ENCODE peak calls at places on chromosome 9, in six cellular contexts. One of them, this sample, is unnamed.

GRCh38 chr9:16535555-16535954 is 334.9 kb downstream of the BNC2 start:
- DNase-seq in kidney: no peak
- DNase-seq in fibroblast of lung: no peak
- DNase-seq in WTC11: no peak
- DNase-seq in GM20000: no peak
- DNase-seq in CD4-positive, alpha-beta T cell: no peak
- DNase-seq in this sample: no peak

GRCh38 chr9:21160178-21160577 is 6.3 kb downstream of the IFNA21 start:
- DNase-seq in kidney: no peak
- DNase-seq in fibroblast of lung: peak
- DNase-seq in WTC11: no peak
- DNase-seq in GM20000: peak
- DNase-seq in CD4-positive, alpha-beta T cell: no peak
- DNase-seq in this sample: no peak

GRCh38 chr9:72474676-72475075 is 46.7 kb upstream of the TMC1 start:
- DNase-seq in kidney: no peak
- DNase-seq in fibroblast of lung: peak
- DNase-seq in WTC11: no peak
- DNase-seq in GM20000: no peak
- DNase-seq in CD4-positive, alpha-beta T cell: no peak
- DNase-seq in this sample: no peak

GRCh38 chr9:251398-251797 is 36.7 kb downstream of the DOCK8 start:
- DNase-seq in kidney: no peak
- DNase-seq in fibroblast of lung: no peak
- DNase-seq in WTC11: no peak
- DNase-seq in GM20000: no peak
- DNase-seq in CD4-positive, alpha-beta T cell: no peak
- DNase-seq in this sample: no peak

GRCh38 chr9:12290166-12290869 is 402.9 kb upstream of the TYRP1 start:
- DNase-seq in kidney: peak
- DNase-seq in fibroblast of lung: no peak
- DNase-seq in WTC11: no peak
- DNase-seq in GM20000: no peak
- DNase-seq in CD4-positive, alpha-beta T cell: no peak
- DNase-seq in this sample: no peak

GRCh38 chr9:101462558-101462957 is 27.0 kb upstream of the ALDOB start:
- DNase-seq in kidney: no peak
- DNase-seq in fibroblast of lung: peak
- DNase-seq in WTC11: peak
- DNase-seq in GM20000: no peak
- DNase-seq in CD4-positive, alpha-beta T cell: no peak
- DNase-seq in this sample: no peak

GRCh38 chr9:107504585-107505455 is 15.3 kb upstream of the KLF4 start:
- DNase-seq in kidney: no peak
- DNase-seq in fibroblast of lung: peak
- DNase-seq in WTC11: no peak
- DNase-seq in GM20000: no peak
- DNase-seq in CD4-positive, alpha-beta T cell: no peak
- DNase-seq in this sample: no peak

GRCh38 chr9:114070188-114071103 is 7.7 kb downstream of the AMBP start:
- DNase-seq in kidney: no peak
- DNase-seq in fibroblast of lung: no peak
- DNase-seq in WTC11: no peak
- DNase-seq in GM20000: no peak
- DNase-seq in CD4-positive, alpha-beta T cell: no peak
- DNase-seq in this sample: no peak

GRCh38 chr9:37410969-37411785 is 11.3 kb upstream of the GRHPR start:
- DNase-seq in kidney: no peak
- DNase-seq in fibroblast of lung: no peak
- DNase-seq in WTC11: peak
- DNase-seq in GM20000: peak
- DNase-seq in CD4-positive, alpha-beta T cell: no peak
- DNase-seq in this sample: no peak

GRCh38 chr9:120741701-120742100 is 27.4 kb upstream of the MEGF9 start:
- DNase-seq in kidney: no peak
- DNase-seq in fibroblast of lung: no peak
- DNase-seq in WTC11: no peak
- DNase-seq in GM20000: no peak
- DNase-seq in CD4-positive, alpha-beta T cell: no peak
- DNase-seq in this sample: no peak

GRCh38 chr9:135973276-135974219 is 12.4 kb upstream of the UBAC1 start:
- DNase-seq in kidney: no peak
- DNase-seq in fibroblast of lung: no peak
- DNase-seq in WTC11: no peak
- DNase-seq in GM20000: no peak
- DNase-seq in CD4-positive, alpha-beta T cell: no peak
- DNase-seq in this sample: no peak

GRCh38 chr9:76516350-76516749 is 57.4 kb downstream of the GCNT1 start:
- DNase-seq in kidney: no peak
- DNase-seq in fibroblast of lung: no peak
- DNase-seq in WTC11: no peak
- DNase-seq in GM20000: no peak
- DNase-seq in CD4-positive, alpha-beta T cell: no peak
- DNase-seq in this sample: no peak

DNA sequence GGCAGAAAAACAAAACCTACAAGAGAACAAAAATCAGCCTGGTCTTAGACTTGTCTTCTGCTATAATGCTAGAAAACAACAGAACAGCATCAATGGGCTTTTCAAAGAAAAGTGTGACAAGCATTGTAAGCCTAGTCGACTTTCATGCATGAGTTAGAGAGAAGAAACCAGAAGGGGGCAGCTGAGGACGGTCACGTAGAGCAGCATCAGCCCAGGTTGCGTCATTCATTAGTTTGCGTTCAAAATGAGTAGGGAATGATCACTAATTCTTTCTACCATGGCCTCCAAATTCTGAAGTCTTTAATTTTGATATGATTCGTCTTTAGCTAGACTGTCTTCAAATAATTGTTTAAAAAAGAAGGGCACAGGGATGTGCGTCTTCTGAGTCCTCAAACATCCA is 4.7 kb upstream of the ISCA1 start:
- DNase-seq in kidney: no peak
- DNase-seq in fibroblast of lung: peak
- DNase-seq in WTC11: peak
- DNase-seq in GM20000: no peak
- DNase-seq in CD4-positive, alpha-beta T cell: no peak
- DNase-seq in this sample: no peak
- TF ChIP-seq CTCF in kidney: no peak
- TF ChIP-seq CTCF in fibroblast of lung: peak
- TF ChIP-seq CTCF in WTC11: no peak
- TF ChIP-seq CTCF in GM20000: no peak
- TF ChIP-seq CTCF in CD4-positive, alpha-beta T cell: no peak
- TF ChIP-seq CTCF in this sample: peak

DNA sequence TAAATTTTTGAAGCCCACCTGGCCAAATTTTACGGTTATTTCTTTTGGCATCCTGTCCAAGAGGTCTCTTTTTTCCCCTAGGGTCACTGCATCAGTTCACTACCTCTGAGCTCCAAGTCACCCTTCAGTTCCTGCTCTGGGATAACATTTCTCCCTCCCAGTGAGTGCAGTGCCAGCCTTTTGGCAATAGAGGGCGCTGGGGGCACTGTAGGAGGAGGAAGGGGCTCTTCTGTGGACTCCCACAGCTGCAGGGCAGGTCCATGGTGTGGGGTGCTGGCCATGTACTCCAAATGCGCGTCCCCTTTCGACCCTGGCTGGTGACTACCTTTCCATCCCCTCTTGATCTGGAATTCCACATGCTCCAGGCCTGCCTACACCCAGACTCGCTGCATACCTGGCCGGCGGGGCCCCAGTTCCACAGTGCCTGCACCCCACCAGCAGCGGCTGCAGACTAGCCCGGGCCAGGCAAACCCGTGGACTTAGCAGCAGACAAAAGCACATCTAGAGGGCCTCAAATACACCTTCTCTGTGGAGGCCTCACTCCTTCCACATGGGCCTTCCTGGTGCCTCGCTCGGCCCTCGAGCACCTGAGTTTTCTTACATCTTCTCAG is 20.3 kb upstream of the NINJ1 start:
- DNase-seq in kidney: no peak
- DNase-seq in fibroblast of lung: no peak
- DNase-seq in WTC11: peak
- DNase-seq in GM20000: peak
- DNase-seq in CD4-positive, alpha-beta T cell: no peak
- DNase-seq in this sample: peak
- TF ChIP-seq CTCF in kidney: peak
- TF ChIP-seq CTCF in fibroblast of lung: peak
- TF ChIP-seq CTCF in WTC11: peak
- TF ChIP-seq CTCF in GM20000: peak
- TF ChIP-seq CTCF in CD4-positive, alpha-beta T cell: peak
- TF ChIP-seq CTCF in this sample: peak

GRCh38 chr9:88174324-88174723 is 36.0 kb upstream of the SPATA31C2 start:
- DNase-seq in kidney: no peak
- DNase-seq in fibroblast of lung: no peak
- DNase-seq in WTC11: no peak
- DNase-seq in GM20000: no peak
- DNase-seq in CD4-positive, alpha-beta T cell: no peak
- DNase-seq in this sample: no peak

GRCh38 chr9:88168564-88168963 is 30.3 kb upstream of the SPATA31C2 start:
- DNase-seq in kidney: no peak
- DNase-seq in fibroblast of lung: no peak
- DNase-seq in WTC11: no peak
- DNase-seq in GM20000: no peak
- DNase-seq in CD4-positive, alpha-beta T cell: no peak
- DNase-seq in this sample: no peak

GRCh38 chr9:88177343-88177742 is 39.1 kb upstream of the SPATA31C2 start:
- DNase-seq in kidney: no peak
- DNase-seq in fibroblast of lung: no peak
- DNase-seq in WTC11: no peak
- DNase-seq in GM20000: no peak
- DNase-seq in CD4-positive, alpha-beta T cell: no peak
- DNase-seq in this sample: no peak

GRCh38 chr9:88169700-88170099 is 31.4 kb upstream of the SPATA31C2 start:
- DNase-seq in kidney: no peak
- DNase-seq in fibroblast of lung: no peak
- DNase-seq in WTC11: no peak
- DNase-seq in GM20000: no peak
- DNase-seq in CD4-positive, alpha-beta T cell: no peak
- DNase-seq in this sample: no peak

GRCh38 chr9:88173378-88173999 is 35.2 kb upstream of the SPATA31C2 start:
- DNase-seq in kidney: no peak
- DNase-seq in fibroblast of lung: peak
- DNase-seq in WTC11: peak
- DNase-seq in GM20000: peak
- DNase-seq in CD4-positive, alpha-beta T cell: peak
- DNase-seq in this sample: no peak
- TF ChIP-seq CTCF in kidney: peak
- TF ChIP-seq CTCF in fibroblast of lung: peak
- TF ChIP-seq CTCF in WTC11: peak
- TF ChIP-seq CTCF in GM20000: peak
- TF ChIP-seq CTCF in CD4-positive, alpha-beta T cell: peak
- TF ChIP-seq CTCF in this sample: peak

GRCh38 chr9:126678989-126679388 is 65.3 kb downstream of the LMX1B start:
- DNase-seq in kidney: no peak
- DNase-seq in fibroblast of lung: no peak
- DNase-seq in WTC11: no peak
- DNase-seq in GM20000: no peak
- DNase-seq in CD4-positive, alpha-beta T cell: no peak
- DNase-seq in this sample: no peak

GRCh38 chr9:126676685-126677143 is 63.0 kb downstream of the LMX1B start:
- DNase-seq in kidney: peak
- DNase-seq in fibroblast of lung: no peak
- DNase-seq in WTC11: peak
- DNase-seq in GM20000: no peak
- DNase-seq in CD4-positive, alpha-beta T cell: no peak
- DNase-seq in this sample: peak

GRCh38 chr9:126675147-126675467 is 61.4 kb downstream of the LMX1B start:
- DNase-seq in kidney: no peak
- DNase-seq in fibroblast of lung: no peak
- DNase-seq in WTC11: no peak
- DNase-seq in GM20000: no peak
- DNase-seq in CD4-positive, alpha-beta T cell: no peak
- DNase-seq in this sample: no peak

GRCh38 chr9:126676102-126676684 is 62.5 kb downstream of the LMX1B start:
- DNase-seq in kidney: no peak
- DNase-seq in fibroblast of lung: no peak
- DNase-seq in WTC11: no peak
- DNase-seq in GM20000: no peak
- DNase-seq in CD4-positive, alpha-beta T cell: no peak
- DNase-seq in this sample: no peak

GRCh38 chr9:126677188-126678084 is 63.7 kb downstream of the LMX1B start:
- DNase-seq in kidney: no peak
- DNase-seq in fibroblast of lung: no peak
- DNase-seq in WTC11: no peak
- DNase-seq in GM20000: no peak
- DNase-seq in CD4-positive, alpha-beta T cell: no peak
- DNase-seq in this sample: no peak
- TF ChIP-seq CTCF in kidney: no peak
- TF ChIP-seq CTCF in fibroblast of lung: no peak
- TF ChIP-seq CTCF in WTC11: no peak
- TF ChIP-seq CTCF in GM20000: no peak
- TF ChIP-seq CTCF in CD4-positive, alpha-beta T cell: no peak
- TF ChIP-seq CTCF in this sample: no peak

DNA sequence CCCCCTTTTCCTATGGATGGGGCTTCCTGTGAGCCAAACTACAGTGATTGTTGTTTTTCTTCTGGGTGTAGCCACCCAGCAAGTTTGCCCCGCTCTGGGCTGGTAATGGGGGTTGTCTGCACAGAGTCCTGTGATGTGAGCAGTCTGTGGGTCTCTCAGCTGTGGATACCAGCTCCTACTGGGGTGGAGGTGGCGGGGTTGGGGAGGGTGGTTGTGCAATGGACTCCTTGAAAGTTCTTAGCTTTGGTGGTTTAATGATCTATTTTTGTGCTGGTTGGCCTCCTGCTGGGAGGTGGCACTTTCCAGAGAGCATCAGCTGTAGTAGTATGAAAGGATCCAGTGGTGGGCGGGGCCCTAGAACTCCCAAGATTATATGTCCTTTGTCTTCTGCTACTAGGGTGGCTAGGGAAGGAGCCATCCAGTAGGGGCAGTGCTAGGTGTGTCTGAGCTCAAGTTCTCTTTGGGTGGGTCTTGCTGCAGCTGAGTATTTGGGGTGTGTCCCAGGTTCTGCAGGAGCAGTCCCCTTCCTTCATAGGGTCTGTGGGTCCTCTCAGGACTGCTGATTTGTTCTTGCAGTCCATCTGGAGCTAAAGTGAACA is 275.6 kb upstream of the PAPPA start:
- DNase-seq in kidney: no peak
- DNase-seq in fibroblast of lung: no peak
- DNase-seq in WTC11: no peak
- DNase-seq in GM20000: no peak
- DNase-seq in CD4-positive, alpha-beta T cell: no peak
- DNase-seq in this sample: no peak
- TF ChIP-seq CTCF in kidney: no peak
- TF ChIP-seq CTCF in fibroblast of lung: no peak
- TF ChIP-seq CTCF in WTC11: no peak
- TF ChIP-seq CTCF in GM20000: no peak
- TF ChIP-seq CTCF in CD4-positive, alpha-beta T cell: no peak
- TF ChIP-seq CTCF in this sample: no peak

DNA sequence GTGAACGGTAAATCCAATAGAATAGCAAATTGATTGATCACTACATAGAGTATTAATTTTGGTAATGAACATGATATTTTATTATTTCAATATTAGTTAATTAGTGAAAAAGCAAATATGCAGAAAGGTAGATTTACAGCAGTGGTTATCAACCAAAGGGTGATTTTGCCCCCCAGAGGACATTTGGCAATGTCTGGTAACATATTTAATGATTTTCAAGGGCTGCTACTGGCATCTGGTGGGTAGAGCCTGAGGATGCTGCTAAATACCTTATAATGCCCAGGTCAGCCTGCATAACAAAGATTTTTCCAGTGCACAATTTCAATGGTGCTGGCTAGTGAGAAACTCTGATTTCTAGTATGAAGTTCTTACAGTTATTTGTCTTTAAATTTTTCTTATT is 1313.7 kb downstream of the PTPRD start:
- DNase-seq in kidney: no peak
- DNase-seq in fibroblast of lung: no peak
- DNase-seq in WTC11: no peak
- DNase-seq in GM20000: no peak
- DNase-seq in CD4-positive, alpha-beta T cell: no peak
- DNase-seq in this sample: no peak
- TF ChIP-seq CTCF in kidney: no peak
- TF ChIP-seq CTCF in fibroblast of lung: no peak
- TF ChIP-seq CTCF in WTC11: no peak
- TF ChIP-seq CTCF in GM20000: no peak
- TF ChIP-seq CTCF in CD4-positive, alpha-beta T cell: no peak
- TF ChIP-seq CTCF in this sample: peak

This sample was measured in D721Med.